ENCODE peak calls at places on chromosome 14, in eight cellular contexts. D is left ventricle myocardium inferior, F is body of pancreas, W is Caco-2, C is uterus, G is fibroblast of mammary gland, I is cardiac fibroblast, R is transverse colon. S is an unnamed sample.

GRCh38 chr14:63993992-63994391 is 141.2 kb downstream of the SYNE2 start:
- DNase-seq in C (no peak), F (peak), R (no peak), W (no peak), G (peak), D (no peak), I (peak), S (no peak)

GRCh38 chr14:54796961-54797360 is 105.7 kb downstream of the GCH1 start:
- DNase-seq in C (no peak), W (no peak), I (peak), R (no peak), F (no peak), D (no peak), G (peak), S (no peak)

GRCh38 chr14:89444536-89445125 is 27.6 kb upstream of the FOXN3 start:
- DNase-seq in R (no peak), F (no peak), C (no peak), W (no peak), I (peak), G (no peak), D (no peak), S (no peak)

GRCh38 chr14:35789651-35790050 is 19.4 kb downstream of the RALGAPA1 start:
- DNase-seq in I (peak), W (no peak), D (no peak), R (no peak), F (no peak), C (no peak), G (peak), S (no peak)

GRCh38 chr14:102140027-102140749 is 491 bp downstream of the WDR20 start:
- DNase-seq in R (peak), G (no peak), D (peak), C (peak), F (peak), W (peak), I (peak), S (peak)

GRCh38 chr14:101665478-101666078 is 95.9 kb upstream of the PPP2R5C start:
- DNase-seq in F (peak), W (peak), R (peak), C (peak), D (no peak), I (peak), G (peak), S (peak)

GRCh38 chr14:87306770-87307169 is 686.2 kb downstream of the GALC start:
- DNase-seq in R (no peak), W (no peak), F (no peak), D (no peak), G (no peak), I (no peak), C (no peak), S (no peak)

GRCh38 chr14:94120667-94121335 is 8.6 kb downstream of the IFI27L2 start:
- DNase-seq in C (no peak), I (peak), W (no peak), R (no peak), G (peak), F (no peak), D (no peak), S (no peak)

GRCh38 chr14:63174760-63175191 is 29.5 kb upstream of the RHOJ start:
- DNase-seq in F (peak), D (no peak), I (peak), C (no peak), R (no peak), W (peak), G (peak), S (no peak)

GRCh38 chr14:58718226-58718625 is 80.5 kb downstream of the DACT1 start:
- DNase-seq in F (no peak), W (no peak), I (no peak), G (no peak), R (no peak), C (no peak), D (no peak), S (no peak)

GRCh38 chr14:103662591-103662990 is 33.6 kb downstream of the KLC1 start:
- DNase-seq in W (no peak), R (no peak), F (no peak), C (no peak), I (no peak), G (no peak), D (no peak), S (no peak)

GRCh38 chr14:96590190-96590860 is 88.1 kb downstream of the PAPOLA start:
- DNase-seq in I (no peak), G (no peak), R (no peak), W (no peak), D (no peak), F (no peak), C (no peak), S (no peak)

GRCh38 chr14:96149131-96149530 is 55.5 kb upstream of the BDKRB2 start:
- DNase-seq in F (no peak), I (no peak), G (peak), W (no peak), C (no peak), D (no peak), R (no peak), S (no peak)

GRCh38 chr14:88993946-88994345 is 169.5 kb downstream of the TTC8 start:
- DNase-seq in C (no peak), F (no peak), W (no peak), G (peak), D (no peak), I (peak), R (no peak), S (no peak)

GRCh38 chr14:97626088-97626487 is 828.9 kb downstream of the VRK1 start:
- DNase-seq in W (no peak), C (no peak), D (no peak), I (no peak), G (no peak), R (no peak), F (no peak), S (no peak)

GRCh38 chr14:34527591-34527990 is 11.9 kb downstream of the EAPP start:
- DNase-seq in D (no peak), G (no peak), R (no peak), I (no peak), C (no peak), W (no peak), F (no peak), S (no peak)

GRCh38 chr14:54815016-54815415 is 87.6 kb downstream of the GCH1 start:
- DNase-seq in C (no peak), G (peak), W (no peak), I (peak), D (no peak), F (peak), R (no peak), S (no peak)

GRCh38 chr14:104891664-104892500 is 26.8 kb downstream of the CEP170B start:
- DNase-seq in W (no peak), D (peak), R (no peak), I (no peak), G (no peak), C (peak), F (peak), S (no peak)

GRCh38 chr14:71286126-71286525 is 378.9 kb downstream of the PCNX1 start:
- DNase-seq in D (no peak), G (no peak), W (no peak), F (no peak), I (no peak), C (no peak), R (no peak), S (no peak)

GRCh38 chr14:92615451-92615850 is 101.9 kb downstream of the RIN3 start:
- DNase-seq in G (no peak), F (no peak), D (no peak), R (no peak), C (no peak), W (no peak), I (no peak), S (no peak)

GRCh38 chr14:51603495-51603894 is 48.2 kb upstream of the FRMD6 start:
- DNase-seq in W (no peak), D (no peak), R (no peak), F (no peak), C (no peak), G (peak), I (peak), S (no peak)

GRCh38 chr14:67532998-67533753 is at the start of gene PLEKHH1:
- DNase-seq in D (peak), C (peak), G (peak), F (peak), R (peak), W (peak), I (peak), S (peak)

GRCh38 chr14:34347683-34348082 is 114.4 kb downstream of the SPTSSA start:
- DNase-seq in W (no peak), G (no peak), I (no peak), R (no peak), C (no peak), D (no peak), F (no peak), S (no peak)

GRCh38 chr14:34029921-34030334 is 79.1 kb upstream of the EGLN3 start:
- DNase-seq in I (no peak), D (peak), G (peak), C (peak), F (peak), R (peak), W (no peak), S (no peak)

GRCh38 chr14:104881369-104881979 is 16.4 kb downstream of the CEP170B start:
- DNase-seq in W (no peak), R (no peak), C (no peak), G (no peak), D (peak), I (no peak), F (no peak), S (peak)

GRCh38 chr14:91186515-91187066 is 57.9 kb downstream of the GPR68 start:
- DNase-seq in R (no peak), I (peak), D (no peak), G (peak), W (no peak), F (no peak), C (no peak), S (no peak)

GRCh38 chr14:38777401-38777800 is 325.6 kb downstream of the SEC23A start:
- DNase-seq in W (no peak), R (no peak), D (no peak), F (no peak), C (no peak), G (no peak), I (no peak), S (no peak)

GRCh38 chr14:96165493-96166474 is 38.9 kb upstream of the BDKRB2 start:
- DNase-seq in R (peak), W (no peak), I (no peak), C (no peak), F (no peak), D (no peak), G (no peak), S (no peak)

GRCh38 chr14:99749763-99750715 is 43.2 kb upstream of the EML1 start:
- DNase-seq in C (no peak), R (no peak), G (no peak), D (no peak), I (no peak), F (peak), W (no peak), S (no peak)

GRCh38 chr14:51401272-51401671 is 161.2 kb downstream of the TMX1 start:
- DNase-seq in F (no peak), C (no peak), D (no peak), R (no peak), W (no peak), I (peak), G (peak), S (no peak)

GRCh38 chr14:36222952-36223468 is 46.5 kb upstream of the PTCSC3 start:
- DNase-seq in C (no peak), D (no peak), W (no peak), F (no peak), R (no peak), I (no peak), G (peak), S (no peak)

GRCh38 chr14:64438181-64438839 is 27.0 kb upstream of the AKAP5 start:
- DNase-seq in C (no peak), R (no peak), D (no peak), F (peak), G (peak), I (peak), W (peak), S (no peak)

GRCh38 chr14:102591372-102591943 is 991 bp upstream of the RCOR1 start:
- DNase-seq in G (peak), R (peak), W (no peak), D (peak), F (peak), C (peak), I (peak), S (peak)

GRCh38 chr14:105486333-105486973 is at the start of gene CRIP1:
- DNase-seq in R (no peak), W (no peak), I (no peak), C (no peak), G (no peak), D (peak), F (no peak), S (no peak)

GRCh38 chr14:91315844-91316267 is 71.4 kb upstream of the GPR68 start:
- DNase-seq in R (peak), W (no peak), D (no peak), G (no peak), F (peak), C (no peak), I (no peak), S (no peak)

DNA sequence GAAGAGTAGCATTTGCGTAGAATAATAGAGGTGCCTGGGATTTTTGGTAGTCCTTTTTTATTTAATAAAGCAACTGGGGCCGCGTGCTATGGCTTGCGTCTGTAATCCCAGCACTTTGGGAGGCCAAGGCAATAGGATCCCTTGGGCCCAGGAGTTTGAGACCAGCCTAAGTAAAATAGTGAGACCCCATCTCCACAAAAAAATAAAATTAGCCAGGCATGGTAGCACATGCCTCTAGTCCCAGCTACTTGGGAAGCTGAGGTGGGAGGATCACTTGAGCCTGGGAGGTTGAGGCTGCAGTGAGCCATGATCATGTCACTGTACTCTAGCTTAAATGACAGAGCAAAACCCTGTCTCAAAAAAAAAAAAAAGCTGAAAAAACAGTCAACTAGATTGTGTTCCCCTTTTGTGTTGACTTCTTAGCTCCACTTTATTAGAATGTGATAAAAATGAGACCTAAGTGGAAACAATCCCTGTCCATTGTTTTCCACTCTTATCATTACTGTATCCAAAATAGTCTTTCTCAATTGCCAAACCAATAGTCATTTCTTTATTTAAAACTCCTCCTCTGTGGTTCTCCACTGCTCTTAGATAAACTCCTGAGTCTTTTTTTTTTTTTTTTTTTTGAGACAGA is 7.4 kb downstream of the PRKCH start:
- DNase-seq in F (no peak), C (no peak), R (no peak), D (no peak), G (no peak), W (no peak), I (no peak), S (no peak)
- TF ChIP-seq CTCF in F (no peak), C (no peak), R (no peak), D (no peak), G (no peak), W (no peak), I (no peak), S (no peak)

GRCh38 chr14:53792909-53793308 is 163.7 kb downstream of the BMP4 start:
- DNase-seq in C (no peak), G (no peak), R (no peak), F (no peak), I (no peak), D (no peak), W (peak), S (no peak)
- TF ChIP-seq CTCF in C (no peak), G (peak), R (no peak), F (no peak), I (peak), D (no peak), W (no peak), S (no peak)

GRCh38 chr14:69037790-69038448 is 58.8 kb upstream of the ACTN1 start:
- DNase-seq in F (no peak), R (no peak), I (peak), W (no peak), G (peak), D (no peak), C (no peak), S (no peak)

GRCh38 chr14:69036757-69037506 is 57.8 kb upstream of the ACTN1 start:
- DNase-seq in R (no peak), G (no peak), C (no peak), F (no peak), W (no peak), D (no peak), I (no peak), S (no peak)

GRCh38 chr14:69039287-69039628 is 60.2 kb upstream of the ACTN1 start:
- DNase-seq in G (peak), I (peak), W (no peak), C (no peak), F (no peak), D (no peak), R (no peak), S (no peak)

GRCh38 chr14:69038449-69039286 is 59.6 kb upstream of the ACTN1 start:
- DNase-seq in R (no peak), C (peak), D (no peak), G (peak), F (no peak), I (peak), W (no peak), S (no peak)

GRCh38 chr14:69034612-69035262 is 55.6 kb upstream of the ACTN1 start:
- DNase-seq in G (no peak), C (no peak), W (no peak), R (no peak), I (peak), F (no peak), D (no peak), S (no peak)
- TF ChIP-seq CTCF in G (no peak), C (no peak), W (no peak), R (no peak), I (no peak), F (no peak), D (no peak), S (no peak)

DNA sequence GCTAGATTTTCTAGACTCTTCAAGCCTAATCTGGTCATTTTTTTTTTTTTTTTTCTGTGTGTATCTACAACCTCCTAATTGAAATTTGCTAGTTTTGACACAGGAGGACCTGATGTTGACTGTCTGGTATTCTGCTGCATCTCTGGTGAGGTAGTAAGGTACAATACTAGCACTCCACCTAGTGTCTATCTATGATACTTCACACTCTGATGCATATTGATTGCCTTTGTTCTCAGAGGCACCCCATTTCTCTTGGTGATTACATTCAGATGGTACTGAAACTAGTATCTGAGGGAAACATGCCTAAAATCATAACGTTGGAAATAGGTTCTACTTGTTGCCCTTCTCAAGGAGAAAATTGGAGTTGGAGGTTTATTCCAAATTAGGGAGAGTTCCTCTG is 930.5 kb upstream of the NOVA1 start:
- DNase-seq in D (no peak), I (peak), C (no peak), F (no peak), R (no peak), G (peak), W (peak), S (no peak)
- TF ChIP-seq CTCF in D (peak), I (peak), C (no peak), F (no peak), R (peak), G (peak), W (peak), S (peak)

GRCh38 chr14:32469388-32470160 is 140.5 kb downstream of the AKAP6 start:
- DNase-seq in W (no peak), D (no peak), I (peak), F (no peak), C (no peak), G (peak), R (no peak), S (no peak)
- TF ChIP-seq CTCF in W (peak), D (peak), I (peak), F (peak), C (peak), G (peak), R (peak), S (peak)

GRCh38 chr14:70036665-70037064 is 152.1 kb downstream of the SLC8A3 start:
- DNase-seq in F (no peak), G (peak), I (no peak), R (no peak), C (no peak), W (peak), D (no peak), S (no peak)
- TF ChIP-seq CTCF in F (no peak), G (peak), I (no peak), R (no peak), C (no peak), W (no peak), D (no peak), S (no peak)

DNA sequence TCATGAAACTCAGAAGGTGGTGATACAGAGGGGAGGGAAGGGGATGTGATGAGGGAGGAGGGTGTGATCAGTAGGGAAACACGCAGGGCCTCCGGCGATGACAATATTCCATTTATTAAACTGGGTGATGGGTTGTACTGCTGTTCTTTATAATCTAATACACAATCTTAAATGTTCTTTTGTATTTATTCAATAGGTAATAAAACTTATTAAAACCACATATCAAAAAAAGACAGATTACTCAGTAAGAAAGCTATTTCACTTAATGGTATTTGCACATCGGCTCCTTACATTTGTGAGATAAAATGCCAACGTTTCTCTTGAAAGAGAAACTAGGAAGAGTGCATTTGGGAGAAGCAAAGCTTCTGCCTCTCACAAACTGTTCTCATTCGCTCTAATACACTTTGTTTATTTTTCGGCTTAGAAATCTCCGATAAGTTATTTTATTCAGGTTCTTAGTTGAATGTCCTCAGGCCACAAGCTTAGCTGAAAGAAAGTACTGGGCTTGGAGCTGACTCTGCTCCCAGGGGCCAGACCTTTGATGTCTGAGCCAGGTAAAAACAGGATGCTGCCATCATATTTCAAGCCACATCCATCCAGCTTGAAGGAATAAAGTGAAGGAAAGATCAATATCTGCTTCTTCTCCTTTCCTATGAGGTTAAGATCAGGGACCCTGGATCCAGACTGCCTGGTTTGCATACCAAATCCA is 17.5 kb downstream of the STON2 start:
- DNase-seq in I (no peak), C (no peak), W (no peak), F (no peak), D (no peak), G (no peak), R (no peak), S (no peak)
- TF ChIP-seq CTCF in I (no peak), C (no peak), W (no peak), F (no peak), D (no peak), G (no peak), R (no peak), S (no peak)

GRCh38 chr14:72941286-72941985 is 15.2 kb downstream of the DCAF4 start:
- DNase-seq in F (no peak), W (no peak), I (no peak), R (no peak), D (no peak), C (no peak), G (no peak), S (no peak)

GRCh38 chr14:72945628-72946027 is 19.4 kb downstream of the DCAF4 start:
- DNase-seq in I (no peak), R (no peak), G (no peak), F (no peak), D (no peak), C (no peak), W (no peak), S (no peak)

GRCh38 chr14:72939630-72940029 is 13.4 kb downstream of the DCAF4 start:
- DNase-seq in W (no peak), G (no peak), D (no peak), C (no peak), F (no peak), R (no peak), I (no peak), S (no peak)

GRCh38 chr14:72943876-72944430 is 17.7 kb downstream of the DCAF4 start:
- DNase-seq in G (no peak), I (no peak), R (no peak), F (no peak), W (no peak), D (no peak), C (no peak), S (no peak)

DNA sequence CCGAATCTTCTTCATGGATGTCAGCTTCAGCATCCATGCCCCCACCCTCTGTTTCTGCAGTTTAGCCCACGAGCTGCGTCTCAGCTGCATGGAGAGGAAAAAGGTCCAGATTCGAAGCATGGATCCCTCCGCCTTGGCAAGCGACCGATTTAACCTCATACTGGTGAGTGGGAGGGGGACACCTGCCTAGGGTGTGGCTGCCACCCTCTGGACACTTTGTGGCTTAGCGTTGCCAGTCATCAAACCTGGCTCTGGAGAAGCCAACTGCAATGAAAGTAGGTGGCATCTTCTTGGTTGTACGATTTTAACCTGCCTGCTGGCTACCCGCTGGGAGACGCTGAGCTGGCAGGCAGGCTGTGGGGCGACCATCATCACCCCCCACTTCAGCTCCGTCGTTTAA is 16.7 kb downstream of the DCAF4 start:
- DNase-seq in I (no peak), C (no peak), R (no peak), G (no peak), F (no peak), W (no peak), D (no peak), S (no peak)
- TF ChIP-seq CTCF in I (no peak), C (no peak), R (no peak), G (no peak), F (no peak), W (no peak), D (no peak), S (no peak)